ENCODE peak calls at places on chromosomes 4 and X, in seven cellular contexts. I is activated gamma-delta T cell treated with anti-CD3 and anti-CD28 coated beads, Interleukin-2, amount 50 U/mL, for 16 hours; Z is epithelial cell of prostate; L is CD8-positive, alpha-beta T cell; E is NCI-H1105; T is NCI-H1048; A is NB4. F is an unnamed sample.

GRCh38 chrX:108313662-108314061 is 124.6 kb downstream of the COL4A6 start:
- DNase-seq in I (no peak), Z (no peak), L (no peak), E (no peak), T (no peak), A (no peak), F (no peak)

GRCh38 chrX:58025979-58026378 is 115.7 kb upstream of the ZXDA start:
- DNase-seq in I (no peak), Z (no peak), L (peak), E (peak), T (no peak), A (peak), F (no peak)

GRCh38 chrX:149506349-149506748 is 1.2 kb upstream of the IDS start:
- DNase-seq in I (no peak), Z (no peak), L (no peak), E (no peak), T (no peak), A (no peak), F (no peak)

GRCh38 chrX:69036674-69037573 is 128.3 kb downstream of the PJA1 start:
- DNase-seq in I (no peak), Z (no peak), L (no peak), E (no peak), T (no peak), A (no peak), F (no peak)

GRCh38 chrX:150983526-150984163 is 510 bp downstream of the HMGB3 start:
- DNase-seq in I (no peak), Z (no peak), L (no peak), E (no peak), T (no peak), A (peak), F (no peak)

GRCh38 chr4:180947421-180947820 is 1295.8 kb upstream of the TENM3 start:
- DNase-seq in I (no peak), Z (no peak), L (no peak), E (no peak), T (no peak), A (peak), F (no peak)

GRCh38 chr4:53307819-53308773 is 57.8 kb downstream of the SCFD2 start:
- DNase-seq in I (no peak), Z (no peak), L (no peak), E (no peak), T (no peak), A (peak), F (no peak)

GRCh38 chr4:97238956-97239698 is 904.1 kb downstream of the STPG2 start:
- DNase-seq in I (no peak), Z (no peak), L (no peak), E (peak), T (no peak), A (no peak), F (no peak)

GRCh38 chr4:151226004-151226932 is 50.7 kb upstream of the PRSS48 start:
- DNase-seq in I (no peak), Z (peak), L (no peak), E (no peak), T (no peak), A (no peak), F (no peak)

GRCh38 chrX:51893931-51894696 is 691 bp downstream of the MAGED1 start:
- DNase-seq in I (no peak), Z (no peak), L (no peak), E (peak), T (peak), A (peak), F (no peak)

GRCh38 chr4:39976945-39977488 is 694 bp downstream of the PDS5A start:
- DNase-seq in I (peak), Z (no peak), L (peak), E (no peak), T (no peak), A (peak), F (no peak)

GRCh38 chrX:1394731-1395501 is 3.0 kb upstream of the SLC25A6 start:
- DNase-seq in I (no peak), Z (no peak), L (no peak), E (no peak), T (no peak), A (no peak), F (peak)

GRCh38 chr4:154120690-154121089 is 331.8 kb upstream of the SFRP2 start:
- DNase-seq in I (no peak), Z (no peak), L (no peak), E (no peak), T (no peak), A (no peak), F (no peak)

GRCh38 chr4:147933316-147933715 is 201.4 kb downstream of the ARHGAP10 start:
- DNase-seq in I (no peak), Z (no peak), L (no peak), E (no peak), T (no peak), A (no peak), F (no peak)

GRCh38 chrX:103658681-103659433 is 27.6 kb downstream of the MORF4L2 start:
- DNase-seq in I (no peak), Z (no peak), L (no peak), E (no peak), T (no peak), A (no peak), F (no peak)

GRCh38 chr4:16616981-16617380 is 281.5 kb downstream of the LDB2 start:
- DNase-seq in I (no peak), Z (no peak), L (no peak), E (no peak), T (no peak), A (no peak), F (no peak)

GRCh38 chrX:39813631-39814246 is 284.0 kb downstream of the BCOR start:
- DNase-seq in I (no peak), Z (no peak), L (no peak), E (no peak), T (no peak), A (no peak), F (peak)

GRCh38 chr4:82900016-82900334 is 560 bp upstream of the THAP9 start:
- DNase-seq in I (no peak), Z (no peak), L (no peak), E (no peak), T (no peak), A (peak), F (no peak)

GRCh38 chr4:85968945-85969830 is 390.7 kb downstream of the MAPK10 start:
- DNase-seq in I (no peak), Z (no peak), L (no peak), E (peak), T (no peak), A (peak), F (no peak)

GRCh38 chrX:139566981-139567380 is 36.4 kb downstream of the F9 start:
- DNase-seq in I (no peak), Z (no peak), L (no peak), E (no peak), T (no peak), A (no peak), F (no peak)

GRCh38 chr4:95531141-95531540 is 17.6 kb downstream of the UNC5C start:
- DNase-seq in I (no peak), Z (no peak), L (no peak), E (peak), T (no peak), A (no peak), F (no peak)

GRCh38 chr4:134018845-134019244 is 182.7 kb downstream of the PABPC4L start:
- DNase-seq in I (no peak), Z (no peak), L (no peak), E (no peak), T (no peak), A (no peak), F (no peak)

GRCh38 chrX:68749426-68749825 is 79.4 kb upstream of the EFNB1 start:
- DNase-seq in I (no peak), Z (no peak), L (no peak), E (no peak), T (no peak), A (no peak), F (no peak)

GRCh38 chr4:141402696-141403095 is 182.0 kb downstream of the ZNF330 start:
- DNase-seq in I (no peak), Z (no peak), L (no peak), E (no peak), T (no peak), A (no peak), F (no peak)

GRCh38 chr4:145934434-145935047 is 4.1 kb downstream of the ZNF827 start:
- DNase-seq in I (no peak), Z (no peak), L (no peak), E (no peak), T (no peak), A (no peak), F (no peak)

GRCh38 chr4:137610960-137611359 is 78.7 kb upstream of the PCDH18 start:
- DNase-seq in I (no peak), Z (no peak), L (no peak), E (no peak), T (no peak), A (peak), F (no peak)

GRCh38 chr4:92305878-92306520 is 2.2 kb downstream of the GRID2 start:
- DNase-seq in I (no peak), Z (no peak), L (no peak), E (no peak), T (no peak), A (no peak), F (no peak)

GRCh38 chrX:16786791-16787735 is 797 bp downstream of the TXLNG start:
- DNase-seq in I (peak), Z (no peak), L (peak), E (no peak), T (no peak), A (peak), F (no peak)

GRCh38 chr4:70688795-70689231 is 481 bp downstream of the UTP3 start:
- DNase-seq in I (peak), Z (no peak), L (peak), E (no peak), T (no peak), A (peak), F (no peak)

GRCh38 chr4:121676388-121677075 is 20.2 kb downstream of the ANXA5 start:
- DNase-seq in I (no peak), Z (no peak), L (no peak), E (no peak), T (no peak), A (no peak), F (no peak)

GRCh38 chr4:86961103-86961502 is 26.3 kb downstream of the AFF1 start:
- DNase-seq in I (no peak), Z (no peak), L (no peak), E (no peak), T (no peak), A (peak), F (no peak)

GRCh38 chrX:63713510-63713909 is 71.5 kb downstream of the ARHGEF9 start:
- DNase-seq in I (no peak), Z (no peak), L (no peak), E (no peak), T (no peak), A (no peak), F (peak)

GRCh38 chrX:40976971-40977370 is 108.3 kb upstream of the USP9X start:
- DNase-seq in I (no peak), Z (no peak), L (no peak), E (no peak), T (no peak), A (no peak), F (no peak)

GRCh38 chr4:158333820-158334219 is 123.5 kb downstream of the TMEM144 start:
- DNase-seq in I (no peak), Z (no peak), L (no peak), E (no peak), T (no peak), A (no peak), F (no peak)

GRCh38 chr4:55499495-55499894 is 47.2 kb downstream of the CLOCK start:
- DNase-seq in I (no peak), Z (no peak), L (no peak), E (no peak), T (no peak), A (no peak), F (no peak)

GRCh38 chr4:159075531-159075932 is 27.3 kb upstream of the RAPGEF2 start:
- DNase-seq in I (no peak), Z (no peak), L (no peak), E (no peak), T (no peak), A (no peak), F (no peak)

GRCh38 chr4:4333265-4333706 is 43.2 kb downstream of the ZBTB49 start:
- DNase-seq in I (no peak), Z (no peak), L (no peak), E (no peak), T (no peak), A (no peak), F (peak)

GRCh38 chrX:20742106-20742505 is 475.4 kb upstream of the RPS6KA3 start:
- DNase-seq in I (no peak), Z (no peak), L (no peak), E (peak), T (no peak), A (no peak), F (no peak)

GRCh38 chr4:12894062-12894461 is 590.1 kb downstream of the RAB28 start:
- DNase-seq in I (no peak), Z (no peak), L (no peak), E (no peak), T (no peak), A (no peak), F (no peak)

GRCh38 chr4:6448476-6449170 is 23.8 kb downstream of the PPP2R2C start:
- DNase-seq in I (no peak), Z (no peak), L (no peak), E (no peak), T (no peak), A (no peak), F (no peak)

F was measured in left ventricle myocardium inferior.